ENCODE peak calls at places on chromosomes 13 and 19, in eight cellular contexts. O is breast epithelium; G is endothelial cell; W is CD4-positive, alpha-beta T cell; P is tibial nerve; E is body of pancreas; J is upper lobe of right lung; N is GM06990. F is an unnamed sample.

GRCh38 chr13:35768126-35768525 is 291.6 kb upstream of the MAB21L1 start:
- DNase-seq in O (no peak), G (no peak), W (no peak), P (no peak), E (no peak), J (no peak), N (no peak), F (no peak)

GRCh38 chr19:39247701-39248664 is 673 bp downstream of the IFNL4 start:
- DNase-seq in O (no peak), G (peak), W (no peak), P (no peak), E (peak), J (peak), N (no peak), F (no peak)

GRCh38 chr19:33191501-33191900 is 2.6 kb upstream of the LRP3 start:
- DNase-seq in O (no peak), G (no peak), W (no peak), P (no peak), E (no peak), J (peak), N (no peak), F (no peak)

GRCh38 chr13:98020271-98020670 is 66.8 kb downstream of the IPO5 start:
- DNase-seq in O (no peak), G (no peak), W (no peak), P (no peak), E (no peak), J (no peak), N (no peak), F (peak)

GRCh38 chr19:41699231-41699967 is 9.0 kb upstream of the CEACAM5 start:
- DNase-seq in O (no peak), G (no peak), W (no peak), P (no peak), E (peak), J (no peak), N (no peak), F (no peak)

GRCh38 chr19:49256691-49257090 is 68.3 kb downstream of the SLC6A16 start:
- DNase-seq in O (no peak), G (no peak), W (no peak), P (no peak), E (no peak), J (no peak), N (no peak), F (no peak)

GRCh38 chr19:4889034-4889825 is 13.5 kb downstream of the ARRDC5 start:
- DNase-seq in O (no peak), G (no peak), W (no peak), P (no peak), E (no peak), J (no peak), N (no peak), F (peak)

GRCh38 chr19:8148410-8149231 is 771 bp downstream of the FBN3 start:
- DNase-seq in O (no peak), G (peak), W (no peak), P (no peak), E (peak), J (peak), N (no peak), F (no peak)

GRCh38 chr13:32284927-32285632 is 30.1 kb downstream of the ZAR1L start:
- DNase-seq in O (no peak), G (no peak), W (no peak), P (peak), E (peak), J (no peak), N (no peak), F (peak)

GRCh38 chr19:11152318-11153062 is 3.1 kb downstream of the SPC24 start:
- DNase-seq in O (peak), G (no peak), W (no peak), P (peak), E (peak), J (no peak), N (no peak), F (peak)

GRCh38 chr13:112904436-112904960 is 64.5 kb upstream of the MCF2L start:
- DNase-seq in O (peak), G (no peak), W (no peak), P (no peak), E (no peak), J (no peak), N (no peak), F (no peak)

GRCh38 chr13:62014299-62014698 is 598.6 kb upstream of the PCDH20 start:
- DNase-seq in O (no peak), G (no peak), W (no peak), P (no peak), E (no peak), J (no peak), N (no peak), F (no peak)

GRCh38 chr13:87919956-87920355 is 248.8 kb downstream of the SLITRK5 start:
- DNase-seq in O (no peak), G (no peak), W (no peak), P (no peak), E (no peak), J (no peak), N (no peak), F (no peak)

GRCh38 chr13:99123101-99124045 is 77.3 kb upstream of the UBAC2 start:
- DNase-seq in O (no peak), G (no peak), W (no peak), P (no peak), E (no peak), J (no peak), N (no peak), F (peak)

GRCh38 chr13:20702945-20703784 is at the start of gene IL17D:
- DNase-seq in O (no peak), G (peak), W (no peak), P (no peak), E (peak), J (peak), N (peak), F (no peak)

GRCh38 chr19:49502866-49503581 is 6.8 kb downstream of the RPS11 start:
- DNase-seq in O (no peak), G (peak), W (no peak), P (peak), E (peak), J (no peak), N (no peak), F (peak)

GRCh38 chr13:42728507-42729180 is 52.7 kb upstream of the FAM216B start:
- DNase-seq in O (no peak), G (no peak), W (no peak), P (no peak), E (no peak), J (no peak), N (no peak), F (peak)

GRCh38 chr13:21616205-21616604 is 12.2 kb upstream of the MICU2 start:
- DNase-seq in O (no peak), G (no peak), W (no peak), P (no peak), E (no peak), J (no peak), N (no peak), F (no peak)

GRCh38 chr13:43694265-43694664 is 92.5 kb downstream of the ENOX1 start:
- DNase-seq in O (no peak), G (no peak), W (no peak), P (no peak), E (no peak), J (no peak), N (no peak), F (no peak)

GRCh38 chr13:101144808-101145419 is 271.4 kb downstream of the NALCN start:
- DNase-seq in O (no peak), G (peak), W (no peak), P (no peak), E (no peak), J (no peak), N (no peak), F (peak)

GRCh38 chr19:44051654-44052402 is at the start of gene ZNF223:
- DNase-seq in O (peak), G (peak), W (peak), P (peak), E (peak), J (peak), N (peak), F (peak)

GRCh38 chr13:26062853-26063444 is 11.1 kb upstream of the SHISA2 start:
- DNase-seq in O (no peak), G (peak), W (peak), P (peak), E (peak), J (no peak), N (no peak), F (peak)

GRCh38 chr19:39974377-39975155 is 3.6 kb downstream of the PSMC4 start:
- DNase-seq in O (no peak), G (no peak), W (no peak), P (no peak), E (no peak), J (no peak), N (no peak), F (no peak)

GRCh38 chr19:38648789-38649304 is 1.4 kb downstream of the ACTN4 start:
- DNase-seq in O (no peak), G (no peak), W (no peak), P (no peak), E (no peak), J (no peak), N (no peak), F (no peak)

DNA sequence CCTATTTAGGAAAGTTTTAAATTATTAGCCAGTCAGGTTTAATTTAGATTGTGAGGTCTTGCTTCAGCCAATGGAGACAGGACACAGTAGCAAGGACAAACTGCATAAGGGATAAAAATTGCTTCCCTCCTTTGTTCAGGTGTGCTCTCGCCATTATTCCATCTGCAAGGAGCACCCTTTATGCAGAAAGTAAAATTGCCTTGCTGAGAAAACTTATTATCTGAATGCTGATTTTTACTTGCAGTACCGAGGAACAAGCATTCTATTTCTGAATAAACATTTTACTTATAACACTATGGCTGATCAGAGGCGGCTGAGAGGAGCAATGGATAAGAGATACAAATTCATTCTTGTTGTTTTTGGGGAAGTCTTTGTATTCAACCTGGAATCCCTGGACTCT is 8.0 kb downstream of the CYP4F22 start:
- DNase-seq in O (no peak), G (no peak), W (no peak), P (no peak), E (no peak), J (no peak), N (no peak), F (no peak)
- TF ChIP-seq CTCF in O (no peak), G (no peak), W (no peak), P (no peak), E (no peak), J (no peak), N (no peak), F (no peak)

DNA sequence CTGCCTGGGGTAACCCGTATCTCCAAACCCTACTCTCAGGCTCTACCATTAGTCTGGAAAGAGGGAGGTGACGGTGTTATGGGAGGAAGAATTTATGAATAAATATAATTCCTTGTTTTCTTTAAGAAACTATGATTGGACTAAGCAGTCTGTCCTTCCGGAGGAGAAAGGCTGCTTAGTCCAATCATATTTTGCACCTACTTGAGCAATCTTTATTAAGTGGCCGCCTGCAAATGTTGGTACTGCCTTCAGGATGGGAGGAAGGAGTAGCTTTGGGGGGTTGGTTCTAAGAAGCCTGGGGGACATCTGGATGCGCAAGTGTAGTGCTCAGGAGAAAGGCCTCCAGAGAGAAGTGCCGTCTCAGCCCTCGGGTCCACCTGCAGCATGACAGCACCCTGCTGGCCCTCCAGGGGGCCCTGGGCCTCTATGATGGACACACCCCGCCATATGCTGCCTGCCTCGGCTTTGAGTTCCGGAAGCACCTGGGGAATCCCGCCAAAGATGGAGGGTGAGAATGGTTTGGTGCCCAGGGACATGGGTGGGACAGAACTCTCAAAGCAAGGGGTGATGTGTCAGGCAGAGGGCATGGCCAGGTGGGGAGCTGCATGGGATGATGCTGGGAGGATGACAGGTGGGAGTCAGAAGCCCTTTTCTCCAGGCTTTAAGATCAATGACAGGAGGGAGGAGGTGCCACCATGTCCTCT is 4.0 kb downstream of the ACP4 start:
- DNase-seq in O (no peak), G (no peak), W (no peak), P (no peak), E (peak), J (no peak), N (no peak), F (no peak)
- TF ChIP-seq CTCF in O (no peak), G (no peak), W (no peak), P (no peak), E (peak), J (no peak), N (peak), F (no peak)

GRCh38 chr19:17996826-17997316 is 11.1 kb upstream of the ARRDC2 start:
- DNase-seq in O (peak), G (peak), W (peak), P (peak), E (peak), J (peak), N (peak), F (peak)
- TF ChIP-seq CTCF in O (peak), G (peak), W (peak), P (peak), E (peak), J (peak), N (peak), F (peak)

GRCh38 chr19:57025491-57025890 is 94.3 kb upstream of the USP29 start:
- DNase-seq in O (no peak), G (no peak), W (no peak), P (no peak), E (no peak), J (no peak), N (no peak), F (no peak)
- TF ChIP-seq CTCF in O (no peak), G (no peak), W (no peak), P (no peak), E (no peak), J (no peak), N (no peak), F (no peak)

GRCh38 chr13:41053384-41053826 is 7.9 kb upstream of the WBP4 start:
- DNase-seq in O (no peak), G (no peak), W (no peak), P (peak), E (no peak), J (no peak), N (peak), F (peak)

GRCh38 chr13:41054919-41055619 is 6.2 kb upstream of the WBP4 start:
- DNase-seq in O (no peak), G (no peak), W (no peak), P (no peak), E (no peak), J (no peak), N (no peak), F (no peak)

GRCh38 chr13:41056194-41056593 is 5.1 kb upstream of the WBP4 start:
- DNase-seq in O (no peak), G (no peak), W (no peak), P (no peak), E (no peak), J (no peak), N (no peak), F (no peak)

GRCh38 chr13:41052441-41052840 is 8.9 kb upstream of the WBP4 start:
- DNase-seq in O (no peak), G (no peak), W (no peak), P (no peak), E (no peak), J (no peak), N (no peak), F (no peak)

DNA sequence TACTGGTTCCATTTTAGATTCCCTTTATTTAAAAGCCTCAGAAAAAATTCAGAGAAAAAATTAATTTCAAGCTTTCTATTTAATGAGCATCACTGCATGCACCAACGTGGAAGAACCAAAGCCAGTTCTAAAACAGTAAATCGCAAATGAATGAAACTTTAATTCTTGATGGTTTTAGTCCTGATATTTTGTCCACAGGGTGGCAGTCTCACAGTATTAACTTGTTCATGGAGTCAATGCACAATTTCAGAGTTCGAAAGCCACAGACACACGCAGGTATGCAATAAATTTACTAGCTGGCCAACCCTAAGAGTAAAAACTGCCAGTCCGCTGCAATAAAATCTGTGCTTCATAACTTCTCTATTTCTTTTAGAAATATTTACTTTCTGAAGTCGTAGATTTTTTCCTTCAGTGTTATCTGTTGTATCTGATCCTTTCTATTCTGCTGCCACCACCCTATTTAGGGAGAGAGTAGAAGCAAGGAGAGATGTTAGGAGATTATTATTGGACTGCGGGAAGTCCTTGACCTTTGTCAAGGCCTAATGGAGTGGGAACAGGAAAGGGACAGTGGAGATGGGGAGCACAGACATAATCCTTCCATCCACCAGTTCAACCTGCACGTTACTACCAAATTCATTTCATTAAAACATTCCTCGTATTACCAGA is 7.0 kb upstream of the WBP4 start:
- DNase-seq in O (no peak), G (peak), W (peak), P (peak), E (no peak), J (no peak), N (peak), F (peak)
- TF ChIP-seq CTCF in O (no peak), G (peak), W (peak), P (peak), E (peak), J (peak), N (peak), F (peak)

GRCh38 chr13:37074703-37075102 is 15.2 kb upstream of the SUPT20H start:
- DNase-seq in O (no peak), G (no peak), W (no peak), P (no peak), E (no peak), J (no peak), N (no peak), F (peak)
- TF ChIP-seq CTCF in O (no peak), G (no peak), W (peak), P (peak), E (peak), J (peak), N (no peak), F (peak)

GRCh38 chr19:58466089-58466759 is 656 bp upstream of the ZNF324 start:
- DNase-seq in O (no peak), G (no peak), W (no peak), P (no peak), E (no peak), J (no peak), N (no peak), F (no peak)

GRCh38 chr19:58469241-58470013 is 2.5 kb downstream of the ZNF324 start:
- DNase-seq in O (no peak), G (no peak), W (no peak), P (no peak), E (no peak), J (no peak), N (no peak), F (no peak)

GRCh38 chr19:58471736-58472135 is 4.4 kb upstream of the ZNF446 start:
- DNase-seq in O (no peak), G (no peak), W (no peak), P (no peak), E (no peak), J (no peak), N (no peak), F (no peak)

GRCh38 chr19:58468216-58468839 is 1.4 kb downstream of the ZNF324 start:
- DNase-seq in O (no peak), G (no peak), W (no peak), P (no peak), E (no peak), J (no peak), N (no peak), F (no peak)

DNA sequence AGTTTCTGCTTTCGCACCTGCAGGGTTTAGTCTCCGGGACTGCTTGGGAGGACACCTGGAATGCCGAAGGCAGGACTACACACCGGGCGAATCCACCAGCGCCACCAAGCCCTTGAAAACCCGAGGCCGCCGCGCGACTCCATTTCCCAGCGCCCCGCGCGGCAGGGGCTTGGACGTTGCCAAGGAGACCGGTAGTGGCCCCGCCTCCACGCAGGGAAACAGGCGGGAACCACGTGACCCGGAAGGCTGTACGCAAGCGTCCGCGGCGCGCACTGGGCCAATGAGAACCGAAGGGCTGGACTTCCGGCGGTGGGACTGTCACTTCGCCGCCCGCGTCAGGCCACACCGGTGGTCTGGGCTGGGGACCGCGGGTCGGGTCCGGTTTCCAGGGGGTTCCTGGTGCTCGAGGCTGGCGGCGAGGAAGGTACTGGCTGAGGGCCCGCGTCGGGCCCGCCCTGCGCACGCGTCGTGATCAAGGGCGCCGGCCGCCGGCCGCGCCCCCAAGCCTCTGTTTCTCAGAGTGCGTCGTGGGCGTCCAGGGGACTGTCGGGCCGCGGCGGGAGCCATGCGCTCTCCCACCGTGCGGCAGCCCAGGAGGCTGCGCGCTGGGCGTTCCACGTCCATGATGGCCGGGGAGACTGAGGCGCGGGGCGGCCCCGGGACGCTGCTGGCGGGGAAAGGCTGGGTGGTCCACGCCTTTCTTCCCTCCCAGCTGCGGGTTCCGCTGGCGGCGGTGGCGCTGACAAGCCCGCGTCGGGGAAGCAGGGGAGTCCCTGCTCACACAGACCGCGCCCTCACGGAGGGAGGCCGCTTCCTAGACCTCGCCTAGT is at the start of gene ZNF324:
- DNase-seq in O (peak), G (peak), W (peak), P (peak), E (peak), J (peak), N (peak), F (peak)
- TF ChIP-seq CTCF in O (no peak), G (no peak), W (no peak), P (peak), E (no peak), J (no peak), N (no peak), F (no peak)